ENCODE peak calls at places on chromosome X, in nine cellular contexts. K, C, L, Y, I, O, A, J and G are unnamed samples.

GRCh38 chrX:17655232-17656034 is 81.9 kb upstream of the SCML1 start:
- ATAC-seq in A (no peak), Y (no peak), C (no peak), I (peak; percentile 64), J (no peak), O (no peak), K (peak; percentile 60), L (no peak), G (peak; percentile 13)

GRCh38 chrX:17689971-17690409 is 47.3 kb upstream of the SCML1 start:
- ATAC-seq in C (peak; percentile 74), J (no peak), O (peak; percentile 94), I (peak; percentile 77), K (peak; percentile 94), A (peak; percentile 79), Y (peak; percentile 80), L (peak; percentile 89), G (peak; percentile 71)

GRCh38 chrX:133918326-133918725 is 67.1 kb downstream of the GPC3 start:
- ATAC-seq in K (no peak), Y (no peak), I (no peak), A (no peak), J (no peak), C (no peak), O (peak; percentile 49), L (no peak), G (no peak)

GRCh38 chrX:123274796-123275195 is 90.7 kb downstream of the GRIA3 start:
- ATAC-seq in I (no peak), K (no peak), J (no peak), L (no peak), O (no peak), C (no peak), Y (no peak), A (no peak), G (no peak)

GRCh38 chrX:71492086-71493065 is 40.5 kb upstream of the OGT start:
- ATAC-seq in J (peak; percentile 71), Y (peak; percentile 82), L (peak; percentile 85), O (peak; percentile 83), I (peak; percentile 79), K (peak; percentile 75), A (no peak), C (no peak), G (peak; percentile 69)

GRCh38 chrX:54794004-54794403 is 4.1 kb downstream of the ITIH6 start:
- ATAC-seq in C (no peak), Y (no peak), L (no peak), J (no peak), O (no peak), K (no peak), I (no peak), A (no peak), G (no peak)

GRCh38 chrX:31272472-31272775 is 200.6 kb upstream of the FTHL17 start:
- ATAC-seq in O (peak; percentile 78), L (no peak), I (no peak), Y (no peak), K (no peak), C (no peak), A (no peak), J (no peak), G (no peak)

GRCh38 chrX:150696836-150697235 is 3.6 kb downstream of the MTMR1 start:
- ATAC-seq in K (no peak), I (no peak), J (no peak), A (no peak), L (no peak), Y (no peak), O (peak; percentile 13), C (no peak), G (no peak)

GRCh38 chrX:116824785-116825184 is 362.0 kb upstream of the CT83 start:
- ATAC-seq in Y (no peak), K (no peak), C (no peak), I (no peak), J (no peak), L (no peak), O (no peak), A (no peak), G (no peak)

GRCh38 chrX:85365370-85365995 is 14.0 kb downstream of the POF1B start:
- ATAC-seq in A (no peak), I (no peak), L (no peak), J (no peak), K (no peak), C (no peak), Y (no peak), O (no peak), G (no peak)

GRCh38 chrX:22628275-22628674 is 355.6 kb downstream of the CBLL2 start:
- ATAC-seq in K (no peak), J (no peak), O (no peak), L (no peak), I (peak; percentile 82), A (no peak), Y (no peak), C (no peak), G (no peak)

GRCh38 chrX:123860983-123861382 is 1.1 kb downstream of the XIAP start:
- ATAC-seq in L (no peak), J (no peak), O (no peak), K (no peak), A (no peak), C (no peak), I (no peak), Y (no peak), G (no peak)

GRCh38 chrX:153445856-153446635 is at the start of gene TREX2:
- ATAC-seq in K (no peak), J (no peak), O (no peak), L (no peak), C (no peak), Y (no peak), I (no peak), A (no peak), G (no peak)

GRCh38 chrX:133640161-133641015 is 225.1 kb upstream of the GPC4 start:
- ATAC-seq in L (no peak), I (no peak), C (no peak), A (no peak), Y (no peak), J (no peak), K (no peak), O (no peak), G (no peak)

GRCh38 chrX:110022555-110023448 is 19.9 kb downstream of the TMEM164 start:
- ATAC-seq in I (peak; percentile 35), K (no peak), J (no peak), Y (no peak), O (peak; percentile 77), L (peak; percentile 45), A (no peak), C (no peak), G (no peak)

GRCh38 chrX:102154900-102155805 is 624 bp downstream of the BEX5 start:
- ATAC-seq in O (no peak), A (peak; percentile 58), L (no peak), J (peak; percentile 71), Y (peak; percentile 60), I (peak; percentile 31), K (no peak), C (no peak), G (peak; percentile 28)

GRCh38 chrX:102154218-102154860 is 1.4 kb downstream of the BEX5 start:
- ATAC-seq in J (no peak), L (no peak), O (no peak), I (no peak), K (no peak), A (peak; percentile 50), Y (no peak), C (no peak), G (no peak)

DNA sequence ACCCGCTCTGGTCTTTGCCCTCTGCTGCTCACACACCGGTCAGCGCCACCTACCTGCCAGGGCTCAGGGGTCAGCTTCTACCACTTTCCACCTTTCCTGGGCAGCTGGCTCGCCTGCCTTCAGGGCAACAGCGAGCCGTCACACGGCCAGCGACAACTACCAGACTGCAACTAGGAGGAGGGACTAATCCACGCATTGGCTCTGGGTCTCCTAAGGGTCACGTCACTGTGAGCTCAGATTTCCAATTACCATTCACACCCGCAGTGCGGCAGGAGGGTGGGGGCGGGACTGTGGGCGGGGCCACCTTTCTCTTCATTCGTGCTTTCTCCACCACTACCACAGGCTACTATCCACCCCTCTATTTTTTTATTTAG is at the start of gene BEX5:
- ATAC-seq in K (no peak), L (peak; percentile 58), A (peak; percentile 100), I (peak; percentile 98), Y (peak; percentile 99), C (peak; percentile 30), O (peak; percentile 42), J (peak; percentile 93), G (peak; percentile 96)
- H3K4me3 ChIP-seq in K (no peak within 1 kb of the TSS), L (peak within 1 kb of the TSS; percentile 28), A (peak within 1 kb of the TSS; percentile 38), I (peak within 1 kb of the TSS; percentile 51), Y (peak within 1 kb of the TSS; percentile 31), C (no peak within 1 kb of the TSS), O (peak within 1 kb of the TSS; percentile 50), J (peak within 1 kb of the TSS; percentile 41), G (peak within 1 kb of the TSS; percentile 28)

GRCh38 chrX:118495061-118495921 is at the start of gene DOCK11:
- ATAC-seq in I (peak; percentile 93), L (peak; percentile 65), J (peak; percentile 92), C (peak; percentile 84), K (peak; percentile 94), Y (peak; percentile 86), A (peak; percentile 90), O (peak; percentile 84), G (peak; percentile 93)
- TF ChIP-seq POLR2A in I (peak; percentile 16), L (peak; percentile 29), J (peak; percentile 31), C (no peak), K (no peak), Y (peak; percentile 27), A (peak; percentile 57), O (peak; percentile 82), G (peak; percentile 54)

GRCh38 chrX:11665144-11666040 is at the start of gene ARHGAP6:
- ATAC-seq in O (peak; percentile 56), I (peak; percentile 74), C (no peak), Y (peak; percentile 22), A (no peak), K (peak; percentile 78), L (peak; percentile 77), J (peak; percentile 56), G (peak; percentile 84)
- H3K4me3 ChIP-seq in O (peak within 1 kb of the TSS; percentile 26), I (peak within 1 kb of the TSS; percentile 58), C (no peak within 1 kb of the TSS), Y (peak within 1 kb of the TSS; percentile 12), A (no peak within 1 kb of the TSS), K (peak within 1 kb of the TSS; percentile 31), L (peak within 1 kb of the TSS; percentile 69), J (peak within 1 kb of the TSS; percentile 31), G (peak within 1 kb of the TSS; percentile 64)

GRCh38 chrX:137198040-137198439 is 164.2 kb upstream of the GPR101 start:
- ATAC-seq in J (no peak), I (no peak), K (no peak), O (no peak), A (no peak), Y (no peak), L (no peak), C (no peak), G (no peak)

GRCh38 chrX:137195991-137196390 is 162.2 kb upstream of the GPR101 start:
- ATAC-seq in I (no peak), J (no peak), L (no peak), A (no peak), C (no peak), K (no peak), Y (no peak), O (no peak), G (no peak)

GRCh38 chrX:137195296-137195695 is 161.5 kb upstream of the GPR101 start:
- ATAC-seq in Y (no peak), O (no peak), A (no peak), I (no peak), L (no peak), K (no peak), C (no peak), J (no peak), G (no peak)

DNA sequence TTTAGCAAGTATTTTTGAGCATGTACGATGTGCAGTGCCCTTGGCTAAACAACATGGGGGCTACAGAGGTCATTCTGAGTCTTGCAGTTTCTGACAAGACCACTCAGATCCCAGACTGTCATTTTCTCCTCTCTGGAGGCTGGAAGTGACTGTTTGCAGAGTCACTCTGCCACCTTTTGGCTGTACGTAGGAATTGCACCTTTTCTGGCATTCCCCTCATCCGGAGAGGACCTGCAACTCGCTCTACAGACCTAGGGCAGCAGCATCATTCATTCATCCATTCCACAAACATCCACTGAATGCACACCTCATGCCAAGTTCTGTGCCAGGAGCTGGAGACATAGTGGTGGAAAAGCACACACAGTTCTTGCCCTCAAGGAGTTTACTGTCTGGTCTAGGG is 160.4 kb upstream of the GPR101 start:
- ATAC-seq in I (no peak), K (peak; percentile 70), Y (peak; percentile 75), O (peak; percentile 77), J (no peak), C (peak; percentile 71), L (no peak), A (peak; percentile 85), G (no peak)
- TF ChIP-seq POLR2A in I (no peak), K (no peak), Y (no peak), O (no peak), J (no peak), C (no peak), L (no peak), A (no peak), G (no peak)